ENCODE peak calls at places on chromosomes 11 and 22, in four cellular contexts. One of them, this sample, is unnamed.

GRCh38 chr11:97557399-97557798 is 1167.6 kb downstream of the JRKL start:
- DNase-seq in PC-3: peak; percentile 13
- DNase-seq in tibial nerve: no peak
- DNase-seq in mammary epithelial cell: no peak
- DNase-seq in this sample: no peak

GRCh38 chr22:50705851-50706351 is 32.1 kb upstream of the ACR start:
- DNase-seq in PC-3: no peak
- DNase-seq in tibial nerve: no peak
- DNase-seq in mammary epithelial cell: no peak
- DNase-seq in this sample: no peak

GRCh38 chr11:69889400-69890372 is 70.5 kb upstream of the FGF3 start:
- DNase-seq in PC-3: no peak
- DNase-seq in tibial nerve: no peak
- DNase-seq in mammary epithelial cell: no peak
- DNase-seq in this sample: no peak

GRCh38 chr11:75165721-75166120 is 14.8 kb downstream of the SLCO2B1 start:
- DNase-seq in PC-3: no peak
- DNase-seq in tibial nerve: no peak
- DNase-seq in mammary epithelial cell: no peak
- DNase-seq in this sample: no peak

GRCh38 chr11:61514050-61514917 is 5.7 kb downstream of the LRRC10B start:
- DNase-seq in PC-3: no peak
- DNase-seq in tibial nerve: no peak
- DNase-seq in mammary epithelial cell: peak; percentile 12
- DNase-seq in this sample: no peak

GRCh38 chr11:134751161-134751560 is 339.1 kb upstream of the B3GAT1 start:
- DNase-seq in PC-3: no peak
- DNase-seq in tibial nerve: no peak
- DNase-seq in mammary epithelial cell: no peak
- DNase-seq in this sample: no peak

GRCh38 chr11:88596786-88597185 is 259.2 kb upstream of the CTSC start:
- DNase-seq in PC-3: peak; percentile 60
- DNase-seq in tibial nerve: no peak
- DNase-seq in mammary epithelial cell: peak; percentile 65
- DNase-seq in this sample: peak; percentile 7

GRCh38 chr11:2776351-2777061 is 76.7 kb upstream of the KCNQ1OT1 start:
- DNase-seq in PC-3: no peak
- DNase-seq in tibial nerve: peak; percentile 10
- DNase-seq in mammary epithelial cell: no peak
- DNase-seq in this sample: no peak

GRCh38 chr11:89381094-89381493 is 110.1 kb downstream of the NOX4 start:
- DNase-seq in PC-3: peak; percentile 80
- DNase-seq in tibial nerve: no peak
- DNase-seq in mammary epithelial cell: peak; percentile 93
- DNase-seq in this sample: peak; percentile 77

GRCh38 chr22:48931452-48931851 is 896.2 kb downstream of the BRD1 start:
- DNase-seq in PC-3: no peak
- DNase-seq in tibial nerve: no peak
- DNase-seq in mammary epithelial cell: no peak
- DNase-seq in this sample: no peak

GRCh38 chr11:72609045-72609444 is 65.2 kb downstream of the PDE2A start:
- DNase-seq in PC-3: peak; percentile 23
- DNase-seq in tibial nerve: no peak
- DNase-seq in mammary epithelial cell: no peak
- DNase-seq in this sample: no peak
- TF ChIP-seq CTCF in PC-3: peak; percentile 75
- TF ChIP-seq CTCF in tibial nerve: peak; percentile 33
- TF ChIP-seq CTCF in mammary epithelial cell: peak; percentile 38
- TF ChIP-seq CTCF in this sample: no peak

GRCh38 chr22:32852346-32853251 is 51.1 kb downstream of the TIMP3 start:
- DNase-seq in PC-3: no peak
- DNase-seq in tibial nerve: peak; percentile 36
- DNase-seq in mammary epithelial cell: no peak
- DNase-seq in this sample: no peak

GRCh38 chr22:32850591-32851517 is 49.3 kb downstream of the TIMP3 start:
- DNase-seq in PC-3: no peak
- DNase-seq in tibial nerve: peak; percentile 84
- DNase-seq in mammary epithelial cell: no peak
- DNase-seq in this sample: no peak

GRCh38 chr22:32849501-32849900 is 48.0 kb downstream of the TIMP3 start:
- DNase-seq in PC-3: no peak
- DNase-seq in tibial nerve: no peak
- DNase-seq in mammary epithelial cell: no peak
- DNase-seq in this sample: no peak

GRCh38 chr22:32848226-32848625 is 46.7 kb downstream of the TIMP3 start:
- DNase-seq in PC-3: no peak
- DNase-seq in tibial nerve: no peak
- DNase-seq in mammary epithelial cell: no peak
- DNase-seq in this sample: no peak

GRCh38 chr22:32850157-32850556 is 48.7 kb downstream of the TIMP3 start:
- DNase-seq in PC-3: no peak
- DNase-seq in tibial nerve: no peak
- DNase-seq in mammary epithelial cell: no peak
- DNase-seq in this sample: no peak
- H3K27ac ChIP-seq in PC-3: no peak overlapping the region
- H3K27ac ChIP-seq in tibial nerve: no peak overlapping the region
- H3K27ac ChIP-seq in mammary epithelial cell: no peak overlapping the region
- H3K27ac ChIP-seq in this sample: no peak overlapping the region

GRCh38 chr22:41248314-41248713 is 7.6 kb upstream of the CHADL start:
- DNase-seq in PC-3: no peak
- DNase-seq in tibial nerve: no peak
- DNase-seq in mammary epithelial cell: no peak
- DNase-seq in this sample: no peak

GRCh38 chr22:41243361-41243760 is 2.6 kb upstream of the CHADL start:
- DNase-seq in PC-3: no peak
- DNase-seq in tibial nerve: no peak
- DNase-seq in mammary epithelial cell: peak; percentile 63
- DNase-seq in this sample: no peak

GRCh38 chr22:41248758-41249157 is 8.0 kb upstream of the CHADL start:
- DNase-seq in PC-3: no peak
- DNase-seq in tibial nerve: no peak
- DNase-seq in mammary epithelial cell: no peak
- DNase-seq in this sample: no peak

GRCh38 chr22:41247703-41248102 is 7.0 kb upstream of the CHADL start:
- DNase-seq in PC-3: no peak
- DNase-seq in tibial nerve: no peak
- DNase-seq in mammary epithelial cell: no peak
- DNase-seq in this sample: no peak

GRCh38 chr22:41245917-41246499 is 5.3 kb upstream of the CHADL start:
- DNase-seq in PC-3: no peak
- DNase-seq in tibial nerve: no peak
- DNase-seq in mammary epithelial cell: no peak
- DNase-seq in this sample: no peak
- TF ChIP-seq CTCF in PC-3: peak; percentile 25
- TF ChIP-seq CTCF in tibial nerve: no peak
- TF ChIP-seq CTCF in mammary epithelial cell: no peak
- TF ChIP-seq CTCF in this sample: no peak

GRCh38 chr22:35310556-35311550 is 11.2 kb downstream of the TOM1 start:
- DNase-seq in PC-3: peak; percentile 37
- DNase-seq in tibial nerve: no peak
- DNase-seq in mammary epithelial cell: no peak
- DNase-seq in this sample: no peak

GRCh38 chr22:35306350-35306967 is 6.8 kb downstream of the TOM1 start:
- DNase-seq in PC-3: no peak
- DNase-seq in tibial nerve: no peak
- DNase-seq in mammary epithelial cell: no peak
- DNase-seq in this sample: no peak

GRCh38 chr22:35307892-35308291 is 8.2 kb downstream of the TOM1 start:
- DNase-seq in PC-3: no peak
- DNase-seq in tibial nerve: no peak
- DNase-seq in mammary epithelial cell: no peak
- DNase-seq in this sample: no peak

GRCh38 chr22:35307372-35307771 is 7.7 kb downstream of the TOM1 start:
- DNase-seq in PC-3: no peak
- DNase-seq in tibial nerve: no peak
- DNase-seq in mammary epithelial cell: no peak
- DNase-seq in this sample: no peak

DNA sequence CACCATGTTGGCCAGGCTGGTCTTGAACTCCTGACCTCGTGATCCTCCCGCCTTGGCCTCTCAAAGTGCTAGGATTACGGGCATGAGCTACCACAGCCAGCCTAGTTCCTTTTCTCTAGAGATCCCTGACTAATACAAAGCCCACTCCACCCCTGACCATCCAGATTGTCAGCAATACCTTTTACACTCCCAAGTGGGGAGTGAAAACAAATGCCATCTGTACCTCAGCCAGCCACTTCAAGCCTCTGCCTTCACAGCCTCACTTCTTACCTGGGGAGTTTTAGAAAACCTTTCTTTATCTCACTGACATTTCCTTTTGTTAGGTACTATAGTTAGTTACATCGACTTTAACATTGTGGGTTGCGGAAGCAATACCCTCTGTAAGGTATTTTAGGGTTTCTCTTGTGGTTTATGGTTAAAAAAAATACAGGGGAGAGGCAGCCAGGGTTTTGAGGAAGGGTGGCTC is 8.8 kb downstream of the TOM1 start:
- DNase-seq in PC-3: no peak
- DNase-seq in tibial nerve: no peak
- DNase-seq in mammary epithelial cell: no peak
- DNase-seq in this sample: no peak
- H3K27ac ChIP-seq in PC-3: no peak overlapping the region
- H3K27ac ChIP-seq in tibial nerve: no peak overlapping the region
- H3K27ac ChIP-seq in mammary epithelial cell: no peak overlapping the region
- H3K27ac ChIP-seq in this sample: no peak overlapping the region

GRCh38 chr22:46131151-46131587 is 19.2 kb upstream of the PPARA start:
- DNase-seq in PC-3: no peak
- DNase-seq in tibial nerve: no peak
- DNase-seq in mammary epithelial cell: no peak
- DNase-seq in this sample: no peak
- TF ChIP-seq CTCF in PC-3: peak; percentile 46
- TF ChIP-seq CTCF in tibial nerve: no peak
- TF ChIP-seq CTCF in mammary epithelial cell: no peak
- TF ChIP-seq CTCF in this sample: no peak

GRCh38 chr11:65435330-65435931 is 12.8 kb downstream of the NEAT1 start:
- DNase-seq in PC-3: no peak
- DNase-seq in tibial nerve: peak; percentile 12
- DNase-seq in mammary epithelial cell: no peak
- DNase-seq in this sample: no peak
- H3K27ac ChIP-seq in PC-3: no peak overlapping the region
- H3K27ac ChIP-seq in tibial nerve: peak overlapping the region; percentile 11
- H3K27ac ChIP-seq in mammary epithelial cell: no peak overlapping the region
- H3K27ac ChIP-seq in this sample: peak overlapping the region; percentile 80

DNA sequence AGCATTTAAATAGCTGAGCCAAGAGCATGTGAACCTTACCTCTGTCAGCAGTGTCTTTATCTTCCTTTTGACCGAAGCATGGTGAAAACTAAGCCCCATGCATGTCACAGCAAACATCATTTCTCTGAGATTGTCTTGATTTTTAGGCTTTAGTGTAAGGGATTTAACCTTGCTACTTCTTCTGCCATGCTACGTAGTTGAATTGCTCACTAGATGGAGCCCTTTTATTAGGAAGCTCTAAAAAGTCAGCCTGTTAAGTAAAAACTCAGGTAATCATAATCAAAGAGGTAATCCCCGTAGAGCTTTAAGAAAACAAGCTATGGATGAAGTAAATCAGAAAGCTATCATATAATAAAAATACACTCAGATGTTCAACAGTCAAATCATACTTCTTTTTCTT is 149.5 kb downstream of the PGR start:
- DNase-seq in PC-3: peak; percentile 56
- DNase-seq in tibial nerve: no peak
- DNase-seq in mammary epithelial cell: no peak
- DNase-seq in this sample: no peak
- TF ChIP-seq CTCF in PC-3: peak; percentile 75
- TF ChIP-seq CTCF in tibial nerve: no peak
- TF ChIP-seq CTCF in mammary epithelial cell: peak; percentile 15
- TF ChIP-seq CTCF in this sample: no peak

This sample was measured in RWPE1.